ENCODE peak calls at places on chromosomes 13 and 19, in six cellular contexts. R, Q, A, S, I and F are unnamed samples.
A peak's percentile ranks its signal among the peaks of the same experiment; 100 is the strongest.

GRCh38 chr13:60397693-60398437 is 845 bp downstream of the TDRD3 start:
- DNase-seq in R (peak; percentile 33), Q (peak; percentile 67), A (peak; percentile 74), S (peak; percentile 29), I (no peak), F (no peak)

GRCh38 chr13:113862191-113862765 is 1.6 kb downstream of the GAS6 start:
- DNase-seq in R (no peak), Q (no peak), A (no peak), S (no peak), I (no peak), F (no peak)

GRCh38 chr13:77233159-77233558 is 93.7 kb downstream of the MYCBP2 start:
- DNase-seq in R (no peak), Q (no peak), A (no peak), S (no peak), I (no peak), F (no peak)

GRCh38 chr13:40672310-40673060 is 6.0 kb upstream of the FOXO1 start:
- DNase-seq in R (no peak), Q (no peak), A (no peak), S (no peak), I (no peak), F (no peak)

GRCh38 chr13:40994581-40995230 is 24.4 kb downstream of the ELF1 start:
- DNase-seq in R (no peak), Q (no peak), A (no peak), S (no peak), I (no peak), F (no peak)

GRCh38 chr13:45295536-45295935 is 45.4 kb downstream of the TPT1 start:
- DNase-seq in R (no peak), Q (no peak), A (no peak), S (no peak), I (no peak), F (no peak)

GRCh38 chr19:2798733-2799132 is 13.4 kb downstream of the THOP1 start:
- DNase-seq in R (no peak), Q (peak; percentile 78), A (no peak), S (no peak), I (no peak), F (no peak)

GRCh38 chr19:48568345-48568886 is 16.4 kb downstream of the SULT2B1 start:
- DNase-seq in R (peak; percentile 45), Q (peak; percentile 87), A (peak; percentile 39), S (no peak), I (no peak), F (no peak)

GRCh38 chr19:3699071-3699740 is 1.1 kb downstream of the PIP5K1C start:
- DNase-seq in R (peak; percentile 38), Q (peak; percentile 55), A (peak; percentile 35), S (no peak), I (no peak), F (no peak)

GRCh38 chr13:29754486-29754806 is 96.0 kb downstream of the UBL3 start:
- DNase-seq in R (no peak), Q (no peak), A (no peak), S (no peak), I (no peak), F (no peak)

GRCh38 chr13:74068471-74068870 is 65.7 kb downstream of the KLF12 start:
- DNase-seq in R (no peak), Q (no peak), A (no peak), S (no peak), I (no peak), F (no peak)

GRCh38 chr13:110641055-110642015 is 26.0 kb downstream of the NAXD start:
- DNase-seq in R (no peak), Q (peak; percentile 47), A (no peak), S (no peak), I (no peak), F (no peak)

GRCh38 chr13:27425918-27426630 is 1.7 kb downstream of the GTF3A start:
- DNase-seq in R (peak; percentile 40), Q (peak; percentile 59), A (peak; percentile 40), S (peak; percentile 34), I (no peak), F (no peak)
- TF ChIP-seq CTCF in R (peak; percentile 29), Q (peak; percentile 64), A (peak; percentile 29), S (peak; percentile 64), I (peak; percentile 41), F (peak; percentile 52)

GRCh38 chr19:16899566-16900075 is 10.8 kb downstream of the F2RL3 start:
- DNase-seq in R (no peak), Q (no peak), A (peak; percentile 44), S (no peak), I (no peak), F (no peak)
- TF ChIP-seq CTCF in R (peak; percentile 43), Q (peak; percentile 60), A (peak; percentile 37), S (peak; percentile 66), I (peak; percentile 22), F (peak; percentile 51)

DNA sequence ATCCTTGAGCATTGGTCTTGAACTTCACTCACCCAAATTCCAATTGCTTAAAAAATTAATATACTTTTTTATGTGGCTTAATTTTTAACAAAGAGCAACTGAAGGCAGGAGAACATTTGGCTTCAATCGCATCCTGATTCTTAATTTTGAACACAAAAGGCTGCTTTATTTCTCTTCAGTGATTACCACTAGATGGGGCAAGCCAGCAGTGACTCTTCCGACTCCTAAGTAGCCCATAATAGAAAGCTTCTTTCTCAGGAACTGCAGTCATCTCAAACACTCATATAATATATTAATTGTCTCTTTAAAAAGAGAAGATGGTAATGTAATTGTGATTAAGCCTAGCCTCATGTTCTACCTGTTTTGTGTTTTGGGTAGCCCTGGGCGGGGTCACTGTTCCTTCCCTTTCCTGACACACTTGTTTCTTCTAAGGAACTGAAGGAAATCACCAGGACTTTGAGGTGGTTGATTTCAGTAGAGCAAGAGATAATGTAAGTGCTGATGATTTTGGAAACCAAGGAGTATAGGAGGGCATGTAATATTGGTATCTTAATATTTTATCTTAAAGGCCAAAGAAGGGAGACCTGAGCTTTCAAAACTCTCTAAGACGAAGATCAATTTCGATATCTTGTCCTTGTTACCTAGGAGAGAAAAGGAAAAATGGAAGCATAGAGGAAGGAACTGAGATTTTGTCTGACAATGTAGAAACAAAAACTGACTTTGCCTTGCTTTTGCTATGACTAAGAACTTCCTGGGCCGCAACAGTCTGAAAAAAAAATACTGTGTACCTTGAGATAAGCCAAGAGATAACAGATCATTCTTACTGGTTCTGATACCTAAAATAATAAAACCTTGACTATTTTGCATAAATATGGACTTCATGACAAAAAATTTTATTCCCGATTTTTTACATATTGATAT is 73.1 kb downstream of the TNFSF13B start:
- DNase-seq in R (no peak), Q (no peak), A (no peak), S (no peak), I (no peak), F (no peak)
- TF ChIP-seq CTCF in R (peak; percentile 66), Q (peak; percentile 68), A (peak; percentile 62), S (peak; percentile 49), I (peak; percentile 45), F (peak; percentile 31)

GRCh38 chr19:23436318-23436717 is 41.0 kb upstream of the ZNF91 start:
- DNase-seq in R (no peak), Q (no peak), A (peak; percentile 3), S (no peak), I (no peak), F (no peak)
- TF ChIP-seq CTCF in R (no peak), Q (peak; percentile 34), A (no peak), S (peak; percentile 16), I (no peak), F (no peak)

GRCh38 chr19:10566408-10566657 is 523 bp upstream of the KRI1 start:
- DNase-seq in R (no peak), Q (no peak), A (no peak), S (no peak), I (no peak), F (no peak)

GRCh38 chr19:10565028-10565566 is 713 bp downstream of the KRI1 start:
- DNase-seq in R (no peak), Q (no peak), A (peak; percentile 48), S (no peak), I (no peak), F (no peak)

GRCh38 chr19:10566658-10567410 is 1.0 kb upstream of the KRI1 start:
- DNase-seq in R (no peak), Q (no peak), A (no peak), S (no peak), I (no peak), F (no peak)

GRCh38 chr19:10567696-10568443 is 909 bp downstream of the CDKN2D start:
- DNase-seq in R (no peak), Q (no peak), A (no peak), S (no peak), I (no peak), F (no peak)

DNA sequence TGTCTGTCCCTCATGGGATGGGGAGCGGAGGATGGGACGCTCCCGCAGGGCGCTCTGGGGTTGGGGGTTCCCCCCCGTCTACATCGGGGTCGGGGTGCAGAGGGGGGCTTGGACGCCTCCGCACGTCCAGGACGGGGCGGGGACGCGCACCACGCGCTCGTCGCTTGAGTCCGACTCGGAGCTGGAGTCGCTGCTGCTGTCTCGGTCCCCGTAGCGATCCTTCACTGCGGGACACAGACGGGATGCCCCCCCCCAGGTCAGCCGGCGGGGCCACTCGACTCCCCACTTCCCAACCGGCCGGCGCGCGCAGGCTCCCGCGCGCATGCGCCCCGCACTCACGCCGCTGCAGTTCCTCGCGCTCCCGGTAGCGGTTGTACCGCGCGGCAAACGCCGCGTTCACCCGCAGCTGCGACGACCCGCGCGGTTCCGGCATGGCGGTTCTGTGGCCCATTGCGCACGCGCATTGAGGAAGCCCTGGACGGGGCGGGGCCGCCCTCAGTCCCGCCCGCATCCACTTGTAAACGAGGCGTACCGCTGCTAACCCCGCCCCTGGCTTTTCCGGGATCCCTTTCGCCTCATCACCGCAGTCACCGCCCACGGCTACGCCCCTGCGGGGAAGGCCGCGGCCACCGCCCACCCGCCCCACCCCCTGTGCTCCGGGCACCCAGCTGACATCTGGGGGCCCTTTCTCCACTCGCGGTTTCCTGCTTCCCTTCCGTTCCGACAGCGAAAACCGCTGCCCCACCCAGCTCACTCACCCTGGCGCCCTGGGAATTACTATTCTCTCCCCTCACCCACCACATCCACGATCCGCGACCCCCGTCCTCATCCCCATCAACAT is at the start of gene KRI1:
- DNase-seq in R (peak; percentile 97), Q (peak; percentile 99), A (peak; percentile 99), S (peak; percentile 87), I (peak; percentile 100), F (peak; percentile 67)
- TF ChIP-seq CTCF in R (peak; percentile 53), Q (peak; percentile 52), A (peak; percentile 45), S (no peak), I (no peak), F (peak; percentile 53)

GRCh38 chr19:15905026-15905425 is 7.2 kb upstream of the CYP4F2 start:
- DNase-seq in R (no peak), Q (no peak), A (no peak), S (no peak), I (no peak), F (no peak)
- TF ChIP-seq CTCF in R (no peak), Q (no peak), A (no peak), S (no peak), I (no peak), F (no peak)